ENCODE peak calls at places on chromosome 1, in five cellular contexts. V, Y, N, C and O are unnamed samples.

GRCh38 chr1:87243573-87243972 is 85.1 kb upstream of the LMO4 start:
- DNase-seq in N (no peak), V (no peak), Y (no peak), C (no peak), O (peak)

GRCh38 chr1:177476706-177477105 is 305.9 kb downstream of the BRINP2 start:
- DNase-seq in V (no peak), Y (no peak), N (no peak), C (no peak), O (no peak)

GRCh38 chr1:91948501-91949355 is 473 bp upstream of the BRDT start:
- DNase-seq in N (no peak), C (peak), Y (no peak), V (no peak), O (no peak)

GRCh38 chr1:55472784-55473183 is 257.6 kb upstream of the USP24 start:
- DNase-seq in Y (no peak), C (no peak), N (peak), V (no peak), O (no peak)

GRCh38 chr1:54528613-54529012 is 19.4 kb upstream of the ACOT11 start:
- DNase-seq in V (no peak), C (no peak), N (no peak), Y (no peak), O (no peak)

GRCh38 chr1:81430236-81430635 is 370.5 kb upstream of the ADGRL2 start:
- DNase-seq in N (no peak), C (no peak), V (no peak), Y (no peak), O (no peak)

GRCh38 chr1:201618375-201618774 is 79.4 kb downstream of the NAV1 start:
- DNase-seq in C (no peak), N (no peak), V (no peak), Y (no peak), O (no peak)

GRCh38 chr1:54808443-54809207 is 7.5 kb upstream of the TTC22 start:
- DNase-seq in C (no peak), Y (no peak), N (no peak), V (no peak), O (no peak)

GRCh38 chr1:89706700-89707012 is 73.7 kb downstream of the LRRC8C start:
- DNase-seq in Y (no peak), V (no peak), C (peak), N (no peak), O (no peak)

GRCh38 chr1:62784509-62785365 is 805 bp downstream of the ATG4C start:
- DNase-seq in C (no peak), V (no peak), Y (no peak), N (peak), O (no peak)

GRCh38 chr1:27141266-27142003 is 13.5 kb downstream of the SLC9A1 start:
- DNase-seq in C (peak), V (no peak), N (no peak), Y (no peak), O (no peak)

GRCh38 chr1:108199231-108199657 is 899 bp downstream of the SLC25A24 start:
- DNase-seq in Y (no peak), C (peak), V (no peak), N (peak), O (peak)

GRCh38 chr1:155831279-155831976 is 25.6 kb downstream of the GON4L start:
- DNase-seq in V (no peak), N (no peak), Y (no peak), C (no peak), O (no peak)

GRCh38 chr1:234544094-234544579 is 65.2 kb upstream of the TARBP1 start:
- DNase-seq in V (peak), C (no peak), N (peak), Y (peak), O (peak)

GRCh38 chr1:147600119-147601111 is 59.1 kb downstream of the BCL9 start:
- DNase-seq in C (peak), V (no peak), N (peak), Y (no peak), O (peak)

GRCh38 chr1:64183380-64183984 is 19.9 kb upstream of the UBE2U start:
- DNase-seq in N (no peak), V (no peak), Y (no peak), C (peak), O (no peak)
- H3K27ac ChIP-seq in N (no peak), V (no peak), Y (no peak), C (no peak), O (no peak)

GRCh38 chr1:24414884-24415333 is 693 bp upstream of the NIPAL3 start:
- DNase-seq in C (no peak), Y (no peak), N (no peak), V (no peak), O (no peak)

GRCh38 chr1:24415334-24415909 is at the start of gene NIPAL3:
- DNase-seq in N (peak), V (peak), Y (peak), C (peak), O (peak)

GRCh38 chr1:24416666-24417391 is 1.2 kb downstream of the NIPAL3 start:
- DNase-seq in Y (no peak), V (peak), C (peak), N (no peak), O (peak)

GRCh38 chr1:24417681-24418080 is 2.1 kb downstream of the NIPAL3 start:
- DNase-seq in N (no peak), C (no peak), Y (no peak), V (no peak), O (peak)

GRCh38 chr1:24415910-24416665 is 486 bp downstream of the NIPAL3 start:
- DNase-seq in Y (no peak), C (peak), V (no peak), N (no peak), O (no peak)
- H3K27ac ChIP-seq in Y (peak), C (no peak), V (peak), N (no peak), O (peak)

DNA sequence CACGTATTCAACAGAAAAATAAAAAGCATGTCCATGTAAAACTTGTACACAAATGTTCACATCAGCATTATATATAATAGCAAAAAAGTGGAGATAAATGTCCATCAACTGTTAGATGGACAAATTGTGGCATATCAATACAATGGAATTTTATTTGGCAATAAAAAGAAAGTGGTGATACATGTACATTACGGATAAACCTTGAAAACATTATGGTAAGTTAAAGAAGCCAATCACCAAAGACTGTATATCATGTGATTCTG is 76.9 kb downstream of the EIF4G3 start:
- DNase-seq in Y (no peak), V (no peak), C (no peak), N (no peak), O (no peak)
- H3K27ac ChIP-seq in Y (no peak), V (no peak), C (no peak), N (no peak), O (no peak)

GRCh38 chr1:212226467-212226866 is 58.7 kb upstream of the PPP2R5A start:
- DNase-seq in Y (no peak), C (no peak), N (no peak), V (no peak), O (no peak)
- H3K27ac ChIP-seq in Y (peak), C (no peak), N (no peak), V (no peak), O (no peak)

GRCh38 chr1:119952496-119952895 is 56.2 kb upstream of the ADAM30 start:
- DNase-seq in V (no peak), C (no peak), Y (no peak), N (no peak), O (no peak)

GRCh38 chr1:119953266-119953998 is 57.1 kb upstream of the ADAM30 start:
- DNase-seq in C (no peak), Y (no peak), V (no peak), N (no peak), O (no peak)

GRCh38 chr1:119946724-119947123 is 50.4 kb upstream of the ADAM30 start:
- DNase-seq in Y (no peak), C (no peak), V (no peak), N (no peak), O (no peak)

GRCh38 chr1:119947468-119947867 is 51.2 kb upstream of the ADAM30 start:
- DNase-seq in Y (no peak), N (no peak), V (peak), C (no peak), O (peak)

GRCh38 chr1:119948342-119949214 is 52.3 kb upstream of the ADAM30 start:
- DNase-seq in Y (peak), V (peak), N (peak), C (peak), O (peak)
- H3K27ac ChIP-seq in Y (no peak), V (no peak), N (no peak), C (no peak), O (no peak)

DNA sequence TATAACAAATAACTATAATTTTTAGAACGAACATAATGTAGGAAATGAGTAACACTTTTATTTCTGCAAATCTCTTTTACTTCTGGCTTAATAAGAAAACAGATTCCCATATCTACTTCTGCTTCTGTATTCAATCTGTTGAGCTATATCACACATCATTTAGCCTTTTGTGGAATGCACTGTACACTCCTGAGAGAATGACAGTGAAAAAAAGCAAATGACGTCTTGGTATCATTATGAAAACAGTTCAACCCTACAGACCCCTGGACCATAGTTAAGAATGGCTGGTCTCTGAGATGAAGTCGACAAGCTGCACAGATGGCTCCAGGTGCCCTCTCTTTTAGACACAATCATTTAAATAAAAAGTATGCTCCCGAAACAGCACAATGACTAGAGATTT is 247.0 kb downstream of the RERE start:
- DNase-seq in C (no peak), V (no peak), Y (no peak), N (peak), O (peak)
- H3K27ac ChIP-seq in C (no peak), V (no peak), Y (peak), N (peak), O (peak)

GRCh38 chr1:160578694-160579191 is 553 bp downstream of the CD84 start:
- DNase-seq in N (no peak), C (no peak), Y (no peak), V (no peak), O (no peak)
- H3K27ac ChIP-seq in N (no peak), C (no peak), Y (peak), V (no peak), O (no peak)

GRCh38 chr1:20074046-20074724 is 4.2 kb downstream of the PLA2G5 start:
- DNase-seq in C (no peak), N (no peak), Y (no peak), V (no peak), O (no peak)
- H3K27ac ChIP-seq in C (no peak), N (no peak), Y (peak), V (no peak), O (no peak)